ENCODE peak calls at places on chromosomes 11 and 22, in six cellular contexts. B is NCI-H446 treated with DMSO at 0.1 percent for 48 hours, U is lower leg skin, N is RCC 7860, A is NCI-H1694, R is NB4. H is an unnamed sample.

GRCh38 chr11:41246399-41246745 is 213.1 kb downstream of the LRRC4C start:
- DNase-seq in R (no peak), B (no peak), N (no peak), U (no peak), A (no peak), H (no peak)

GRCh38 chr22:33832558-33833151 is 87.6 kb downstream of the LARGE1 start:
- DNase-seq in N (no peak), A (no peak), U (no peak), R (no peak), B (no peak), H (no peak)

GRCh38 chr22:25102722-25103121 is 96.9 kb upstream of the CRYBB3 start:
- DNase-seq in U (no peak), R (no peak), B (no peak), N (no peak), A (no peak), H (no peak)

GRCh38 chr22:44752285-44753188 is at the start of gene ARHGAP8:
- DNase-seq in B (no peak), U (no peak), N (no peak), R (no peak), A (no peak), H (no peak)

GRCh38 chr11:135004495-135004894 is 592.5 kb upstream of the B3GAT1 start:
- DNase-seq in B (no peak), N (no peak), R (no peak), A (no peak), U (no peak), H (no peak)

GRCh38 chr11:102407901-102408300 is 44.7 kb downstream of the TMEM123 start:
- DNase-seq in R (no peak), B (no peak), U (no peak), A (no peak), N (no peak), H (no peak)

GRCh38 chr11:69892986-69893555 is 73.9 kb upstream of the FGF3 start:
- DNase-seq in R (no peak), A (no peak), B (no peak), U (no peak), N (no peak), H (no peak)

GRCh38 chr11:645536-645935 is 8.5 kb downstream of the DRD4 start:
- DNase-seq in B (no peak), U (no peak), A (no peak), N (no peak), R (no peak), H (no peak)

GRCh38 chr11:76216536-76217326 is 10.4 kb upstream of the WNT11 start:
- DNase-seq in R (no peak), N (no peak), U (no peak), A (no peak), B (no peak), H (no peak)

GRCh38 chr22:49259870-49260615 is 567.6 kb downstream of the BRD1 start:
- DNase-seq in B (no peak), N (no peak), R (no peak), U (no peak), A (no peak), H (no peak)

GRCh38 chr11:45544826-45545225 is 120.6 kb downstream of the CHST1 start:
- DNase-seq in R (no peak), N (no peak), U (no peak), B (no peak), A (no peak), H (no peak)